ENCODE peak calls at places on chromosome 12, in eight cellular contexts. L is AG04449, R is psoas muscle, G is IMR-90, D is astrocyte of the spinal cord, A is body of pancreas, T is heart left ventricle, K is MM.1S. O is an unnamed sample.

GRCh38 chr12:52151859-52152783 is 39.7 kb downstream of the KRT80 start:
- DNase-seq in T (peak; percentile 86), A (peak; percentile 82), R (peak; percentile 79), L (no peak), D (peak; percentile 55), G (peak; percentile 41), K (peak; percentile 58), O (peak; percentile 86)

GRCh38 chr12:27009926-27010325 is 4.3 kb downstream of the TM7SF3 start:
- DNase-seq in R (no peak), T (no peak), K (no peak), D (no peak), G (no peak), A (no peak), L (no peak), O (no peak)

GRCh38 chr12:67155863-67156262 is 113.3 kb upstream of the CAND1 start:
- DNase-seq in A (no peak), R (no peak), K (no peak), G (peak; percentile 37), T (no peak), L (no peak), D (peak; percentile 4), O (no peak)

GRCh38 chr12:130765186-130765659 is 49.1 kb upstream of the RIMBP2 start:
- DNase-seq in A (no peak), G (peak; percentile 15), D (peak; percentile 5), T (no peak), R (no peak), L (no peak), K (no peak), O (no peak)

GRCh38 chr12:15562263-15562662 is 226.9 kb downstream of the EPS8 start:
- DNase-seq in A (no peak), G (no peak), R (no peak), K (no peak), D (no peak), T (no peak), L (no peak), O (no peak)

GRCh38 chr12:101436146-101436545 is 28.6 kb upstream of the ARL1 start:
- DNase-seq in L (no peak), D (no peak), A (no peak), K (no peak), R (no peak), T (no peak), G (no peak), O (no peak)

GRCh38 chr12:80226576-80226975 is 127.2 kb downstream of the OTOGL start:
- DNase-seq in T (no peak), K (no peak), G (peak; percentile 68), A (no peak), D (peak; percentile 48), R (no peak), L (no peak), O (no peak)

GRCh38 chr12:46370792-46371717 is 1.5 kb downstream of the SLC38A2 start:
- DNase-seq in D (peak; percentile 90), L (no peak), R (peak; percentile 92), K (peak; percentile 93), A (peak; percentile 93), T (peak; percentile 92), G (peak; percentile 79), O (peak; percentile 91)

GRCh38 chr12:3202734-3203446 is 125.7 kb downstream of the TSPAN9 start:
- DNase-seq in R (peak; percentile 65), K (peak; percentile 37), A (peak; percentile 62), D (peak; percentile 54), G (peak; percentile 34), L (no peak), T (no peak), O (peak; percentile 82)

GRCh38 chr12:12599750-12600643 is 11.7 kb upstream of the CREBL2 start:
- DNase-seq in G (no peak), D (no peak), A (no peak), R (no peak), L (no peak), K (no peak), T (no peak), O (no peak)

GRCh38 chr12:48023386-48023785 is 19.1 kb upstream of the COL2A1 start:
- DNase-seq in K (no peak), A (peak; percentile 24), R (no peak), G (no peak), L (no peak), D (no peak), T (peak; percentile 61), O (no peak)

GRCh38 chr12:54276368-54276767 is 3.6 kb downstream of the CBX5 start:
- DNase-seq in D (no peak), R (no peak), T (no peak), G (no peak), K (no peak), A (no peak), L (no peak), O (no peak)

GRCh38 chr12:99670635-99671034 is 23.1 kb downstream of the GARIN6 start:
- DNase-seq in T (no peak), R (no peak), G (peak; percentile 4), D (peak; percentile 2), A (no peak), L (peak; percentile 2), K (no peak), O (no peak)

GRCh38 chr12:51171884-51172514 is 936 bp downstream of the TFCP2 start:
- DNase-seq in G (peak; percentile 48), A (peak; percentile 17), L (no peak), K (no peak), D (peak; percentile 30), T (no peak), R (no peak), O (peak; percentile 39)

GRCh38 chr12:47889040-47889439 is 15.8 kb downstream of the VDR start:
- DNase-seq in G (no peak), L (no peak), D (no peak), R (no peak), A (no peak), T (no peak), K (no peak), O (peak; percentile 66)

GRCh38 chr12:113359133-113359938 is 949 bp downstream of the PLBD2 start:
- DNase-seq in R (peak; percentile 67), A (peak; percentile 43), L (no peak), T (peak; percentile 64), D (no peak), G (peak; percentile 14), K (no peak), O (no peak)

GRCh38 chr12:98983647-98984046 is 338.6 kb downstream of the APAF1 start:
- DNase-seq in G (no peak), D (no peak), R (no peak), K (no peak), T (no peak), L (no peak), A (no peak), O (peak; percentile 36)

DNA sequence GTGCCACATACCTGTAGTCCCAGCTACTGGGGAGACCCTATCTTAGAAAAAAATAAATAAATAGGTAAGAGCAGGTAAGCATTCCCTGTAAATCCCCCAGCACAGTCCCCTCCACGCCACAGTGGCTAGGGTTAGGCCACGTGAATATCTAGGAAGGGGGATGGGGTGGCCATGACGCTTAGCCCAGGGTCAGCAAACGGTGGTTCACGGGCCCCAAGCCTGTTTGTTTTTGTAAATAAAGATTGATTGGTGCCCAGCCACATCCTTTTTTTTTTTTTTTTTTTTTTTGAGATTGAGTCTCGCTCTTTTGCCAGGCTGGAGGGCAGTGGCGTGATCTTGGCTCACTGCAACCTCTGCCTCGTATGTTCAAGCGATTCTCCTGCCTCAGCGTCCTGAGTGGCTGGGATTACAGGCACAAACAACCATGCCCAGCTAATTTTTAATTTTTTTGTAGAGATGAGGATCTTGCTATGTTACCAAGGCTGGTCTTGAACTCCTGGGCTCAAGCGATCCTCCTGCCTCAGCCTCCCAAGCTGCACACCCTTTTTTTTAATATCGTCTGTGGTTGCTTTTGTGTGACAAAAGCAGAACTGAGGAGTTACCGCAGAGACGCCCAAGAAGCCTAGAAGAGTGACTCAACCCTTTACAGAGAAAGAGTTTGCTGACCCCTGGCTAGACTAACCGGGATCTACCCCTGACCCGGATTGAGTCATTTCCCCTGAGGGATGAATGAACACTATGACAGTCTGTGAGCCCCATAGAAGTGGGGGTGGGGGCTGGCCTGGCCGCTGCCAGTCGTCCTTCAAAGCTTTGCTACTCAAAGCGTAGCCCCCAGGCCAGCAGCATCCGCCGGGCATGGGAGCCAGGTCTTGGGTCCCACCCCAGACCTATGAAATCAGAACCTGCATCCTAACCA is 113.7 kb upstream of the NCOR2 start:
- DNase-seq in R (peak; percentile 73), G (peak; percentile 95), L (no peak), D (peak; percentile 75), K (no peak), T (peak; percentile 86), A (no peak), O (peak; percentile 86)
- TF ChIP-seq CTCF in R (peak; percentile 31), G (peak; percentile 51), L (no peak), D (peak; percentile 19), K (no peak), T (peak; percentile 40), A (no peak), O (peak; percentile 12)

DNA sequence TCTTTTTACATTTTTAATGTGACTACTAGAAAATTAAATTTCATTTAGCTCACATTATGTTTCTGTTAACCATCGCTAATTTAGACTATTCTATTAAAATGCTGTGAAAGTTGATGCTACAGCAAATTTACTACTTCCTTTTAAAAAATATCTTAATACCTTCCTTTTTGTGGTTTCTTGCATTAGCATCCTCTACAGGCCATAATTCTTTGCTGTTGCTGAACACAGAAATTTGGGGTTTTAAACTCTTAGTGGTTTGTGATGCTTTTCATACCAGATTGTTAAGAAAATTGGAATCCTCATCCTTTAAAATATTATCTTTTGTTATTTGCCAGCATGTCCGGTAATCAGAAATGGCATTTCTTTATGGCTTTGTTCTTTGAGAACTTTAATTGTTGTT is 18.1 kb downstream of the WNK1 start:
- DNase-seq in T (no peak), R (no peak), D (no peak), K (peak; percentile 26), G (no peak), A (no peak), L (no peak), O (no peak)
- TF ChIP-seq CTCF in T (no peak), R (no peak), D (no peak), K (no peak), G (no peak), A (no peak), L (no peak), O (no peak)

DNA sequence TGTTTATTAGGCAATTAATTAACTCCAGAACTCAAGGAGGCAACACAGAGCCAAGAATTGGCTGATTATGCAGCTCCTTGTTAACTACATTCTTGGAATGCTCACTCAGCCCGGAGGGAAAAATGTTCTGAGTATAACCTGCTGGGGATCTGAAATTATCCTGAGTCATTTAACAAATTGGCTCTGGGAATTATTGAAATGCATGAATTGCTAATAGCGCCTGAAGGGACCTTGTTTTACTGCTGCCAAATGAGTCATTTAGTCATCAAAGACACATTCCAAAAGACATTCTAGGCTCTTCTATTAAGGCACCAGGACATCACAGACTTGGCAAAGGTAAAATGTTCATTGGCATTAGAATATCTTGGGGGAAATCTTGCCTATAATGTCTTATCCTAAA is 13.0 kb downstream of the TMEM52B start:
- DNase-seq in L (no peak), R (no peak), A (no peak), G (peak; percentile 81), D (peak; percentile 55), K (no peak), T (no peak), O (no peak)
- TF ChIP-seq CTCF in L (no peak), R (no peak), A (no peak), G (no peak), D (no peak), K (no peak), T (no peak), O (no peak)

DNA sequence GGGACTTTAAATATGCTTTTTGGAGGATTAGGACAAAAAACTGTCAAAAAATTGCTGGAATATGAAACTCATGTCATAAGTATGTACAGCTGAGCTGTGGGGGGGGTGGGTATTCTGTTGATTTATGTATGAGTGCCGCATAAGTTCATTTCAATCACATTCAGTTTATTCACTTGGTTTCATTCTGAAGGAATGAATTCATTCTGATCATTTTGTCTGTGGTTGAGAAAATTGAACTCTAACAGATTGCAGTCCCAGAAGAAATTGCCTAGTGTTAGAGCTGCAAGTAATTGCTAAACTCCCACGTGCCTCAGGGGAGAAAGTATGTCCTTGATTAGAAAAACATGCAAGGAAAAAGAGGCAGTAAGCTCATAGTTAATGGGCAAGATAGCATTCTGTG is 442.4 kb upstream of the MGAT4C start:
- DNase-seq in K (no peak), G (peak; percentile 42), T (no peak), R (no peak), L (peak; percentile 66), A (no peak), D (peak; percentile 16), O (no peak)
- TF ChIP-seq CTCF in K (no peak), G (no peak), T (no peak), R (no peak), L (no peak), A (no peak), D (no peak), O (no peak)

O was measured in GM13976.